ENCODE peak calls at places on chromosome 1, in seven cellular contexts. D, P, B, M, Y, W and H are unnamed samples.

GRCh38 chr1:9388628-9389184 is 96.0 kb downstream of the SPSB1 start:
- DNase-seq in W (no peak), B (no peak), M (no peak), P (peak), Y (no peak), D (peak), H (peak)

GRCh38 chr1:221832151-221832550 is 90.3 kb upstream of the DUSP10 start:
- DNase-seq in P (no peak), W (no peak), M (no peak), Y (no peak), D (no peak), B (no peak), H (no peak)

GRCh38 chr1:41428736-41429640 is 55.5 kb downstream of the EDN2 start:
- DNase-seq in B (no peak), M (no peak), W (no peak), D (no peak), Y (no peak), P (no peak), H (no peak)

GRCh38 chr1:175918364-175918801 is 175.0 kb upstream of the TNR start:
- DNase-seq in B (no peak), W (no peak), P (no peak), Y (no peak), D (no peak), M (peak), H (no peak)

GRCh38 chr1:158191299-158191698 is 10.6 kb downstream of the CD1D start:
- DNase-seq in Y (no peak), P (no peak), D (no peak), M (no peak), W (no peak), B (no peak), H (no peak)

GRCh38 chr1:204520834-204521709 is 4.9 kb downstream of the MDM4 start:
- DNase-seq in Y (no peak), B (no peak), P (peak), W (no peak), D (peak), M (no peak), H (no peak)

GRCh38 chr1:6873298-6874015 is 88.2 kb downstream of the CAMTA1 start:
- DNase-seq in M (no peak), D (no peak), P (no peak), Y (no peak), W (peak), B (no peak), H (no peak)

GRCh38 chr1:212916395-212917133 is 33.8 kb upstream of the VASH2 start:
- DNase-seq in D (peak), M (no peak), Y (no peak), B (no peak), W (no peak), P (no peak), H (no peak)

GRCh38 chr1:207089627-207090265 is 1.1 kb downstream of the C4BPB start:
- DNase-seq in B (no peak), P (no peak), W (no peak), M (no peak), D (no peak), Y (no peak), H (no peak)